ENCODE peak calls at places on chromosomes 3 and 15, in five cellular contexts. M is K562, L is HepG2, P is GM12878, N is upper lobe of left lung. F is an unnamed sample.

GRCh38 chr3:150158974-150159625 is 188.4 kb upstream of the PFN2 start:
- ATAC-seq in L (no peak), P (no peak), M (no peak), N (no peak), F (no peak)

GRCh38 chr15:98311566-98312188 is 336.7 kb upstream of the IGF1R start:
- ATAC-seq in M (peak), P (peak), N (peak), L (peak), F (peak)

GRCh38 chr15:41568350-41569017 is 9.5 kb downstream of the TYRO3 start:
- ATAC-seq in L (peak), M (peak), N (no peak), P (no peak), F (no peak)

GRCh38 chr3:155676252-155676981 is 68.5 kb downstream of the PLCH1 start:
- ATAC-seq in N (peak), L (peak), P (no peak), M (no peak), F (no peak)

GRCh38 chr3:33980252-33980651 is 181.8 kb downstream of the PDCD6IP start:
- ATAC-seq in N (peak), M (peak), P (peak), L (peak), F (peak)

GRCh38 chr15:63372018-63372705 is 9.5 kb downstream of the CA12 start:
- ATAC-seq in L (no peak), N (peak), P (no peak), M (peak), F (peak)

GRCh38 chr3:179028408-179028807 is 43.2 kb downstream of the ZMAT3 start:
- ATAC-seq in L (no peak), P (no peak), M (peak), N (no peak), F (no peak)

GRCh38 chr15:85600001-85600400 is 194.7 kb downstream of the KLHL25 start:
- ATAC-seq in L (no peak), M (no peak), P (no peak), N (peak), F (no peak)

GRCh38 chr3:188975612-188976314 is 196.0 kb upstream of the TPRG1 start:
- ATAC-seq in M (no peak), L (no peak), P (no peak), N (no peak), F (no peak)

GRCh38 chr3:142983318-142983717 is 18.1 kb upstream of the U2SURP start:
- ATAC-seq in P (no peak), M (no peak), N (no peak), L (peak), F (no peak)

GRCh38 chr3:67635257-67635656 is 19.2 kb downstream of the SUCLG2 start:
- ATAC-seq in P (no peak), N (no peak), L (no peak), M (no peak), F (no peak)

GRCh38 chr3:32451049-32451659 is 51.5 kb downstream of the CMTM6 start:
- ATAC-seq in L (no peak), P (no peak), M (no peak), N (no peak), F (no peak)

GRCh38 chr3:191792580-191792979 is 331.6 kb downstream of the PYDC2 start:
- ATAC-seq in M (no peak), L (no peak), N (no peak), P (no peak), F (no peak)

GRCh38 chr15:73380661-73381060 is 11.9 kb upstream of the HCN4 start:
- ATAC-seq in L (no peak), N (no peak), M (no peak), P (no peak), F (no peak)

GRCh38 chr15:62782896-62783295 is 259.7 kb upstream of the TPM1 start:
- ATAC-seq in M (no peak), N (no peak), L (no peak), P (no peak), F (no peak)

GRCh38 chr3:19885468-19885867 is 48.5 kb downstream of the EFHB start:
- ATAC-seq in P (peak), M (peak), N (peak), L (peak), F (no peak)

GRCh38 chr3:181289306-181289705 is 299.8 kb upstream of the DNAJC19 start:
- ATAC-seq in L (no peak), N (no peak), M (no peak), P (no peak), F (no peak)
- TF ChIP-seq POLR2AphosphoS5 in L (no peak), N (no peak), M (no peak), P (no peak), F (no peak)

GRCh38 chr3:118793176-118793575 is 241.5 kb downstream of the IGSF11 start:
- ATAC-seq in P (peak), L (no peak), N (no peak), M (no peak), F (no peak)

DNA sequence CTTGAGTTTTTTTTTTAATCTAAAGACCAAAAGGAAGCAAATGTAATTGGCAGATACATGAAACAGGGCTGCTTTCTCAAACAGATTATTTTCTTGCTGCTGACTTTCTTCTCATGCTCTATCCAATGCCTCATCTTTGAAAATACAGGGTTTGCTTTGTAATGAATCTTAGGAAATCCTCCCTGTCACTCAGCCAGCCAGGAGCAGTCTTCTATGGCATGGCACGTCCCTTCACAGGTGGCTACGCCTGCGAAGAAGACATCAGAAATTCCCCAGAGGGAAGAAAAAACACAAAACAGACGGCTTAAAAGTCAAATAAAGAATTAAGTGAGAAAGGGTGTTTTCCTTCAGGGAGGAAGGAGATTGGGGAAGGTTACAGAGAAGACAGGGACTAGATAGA is 242.5 kb downstream of the IGSF11 start:
- ATAC-seq in N (no peak), P (peak), L (no peak), M (no peak), F (no peak)
- TF ChIP-seq EP300 in N (no peak), P (no peak), L (no peak), M (no peak), F (no peak)

GRCh38 chr3:66444146-66444644 is 56.6 kb downstream of the LRIG1 start:
- ATAC-seq in L (no peak), N (no peak), M (no peak), P (no peak), F (no peak)
- TF ChIP-seq POLR2AphosphoS5 in L (no peak), N (no peak), M (no peak), P (no peak), F (no peak)

GRCh38 chr15:71278989-71279756 is 163.9 kb downstream of the THSD4 start:
- ATAC-seq in L (peak), P (no peak), M (no peak), N (peak), F (peak)
- TF ChIP-seq EP300 in L (no peak), P (no peak), M (no peak), N (no peak), F (no peak)

GRCh38 chr3:125300416-125300815 is 74.7 kb downstream of the ZNF148 start:
- ATAC-seq in L (no peak), M (no peak), P (no peak), N (no peak), F (no peak)
- TF ChIP-seq POLR2AphosphoS5 in L (no peak), M (no peak), P (no peak), N (no peak), F (no peak)

DNA sequence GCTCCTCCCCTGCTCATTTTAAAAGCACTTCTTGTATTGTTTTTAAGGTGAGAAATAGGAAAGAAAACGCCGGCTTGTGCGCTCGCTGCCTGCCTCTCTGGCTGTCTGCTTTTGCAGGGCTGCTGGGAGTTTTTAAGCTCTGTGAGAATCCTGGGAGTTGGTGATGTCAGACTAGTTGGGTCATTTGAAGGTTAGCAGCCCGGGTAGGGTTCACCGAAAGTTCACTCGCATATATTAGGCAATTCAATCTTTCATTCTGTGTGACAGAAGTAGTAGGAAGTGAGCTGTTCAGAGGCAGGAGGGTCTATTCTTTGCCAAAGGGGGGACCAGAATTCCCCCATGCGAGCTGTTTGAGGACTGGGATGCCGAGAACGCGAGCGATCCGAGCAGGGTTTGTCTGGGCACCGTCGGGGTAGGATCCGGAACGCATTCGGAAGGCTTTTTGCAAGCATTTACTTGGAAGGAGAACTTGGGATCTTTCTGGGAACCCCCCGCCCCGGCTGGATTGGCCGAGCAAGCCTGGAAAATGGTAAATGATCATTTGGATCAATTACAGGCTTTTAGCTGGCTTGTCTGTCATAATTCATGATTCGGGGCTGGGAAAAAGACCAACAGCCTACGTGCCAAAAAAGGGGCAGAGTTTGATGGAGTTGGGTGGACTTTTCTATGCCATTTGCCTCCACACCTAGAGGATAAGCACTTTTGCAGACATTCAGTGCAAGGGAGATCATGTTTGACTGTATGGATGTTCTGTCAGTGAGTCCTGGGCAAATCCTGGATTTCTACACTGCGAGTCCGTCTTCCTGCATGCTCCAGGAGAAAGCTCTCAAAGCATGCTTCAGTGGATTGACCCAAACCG is at the start of gene RARB:
- ATAC-seq in M (peak), N (peak), L (peak), P (no peak), F (peak)
- TF ChIP-seq EP300 in M (no peak), N (no peak), L (no peak), P (no peak), F (no peak)

GRCh38 chr15:78049691-78050440 is 27.6 kb downstream of the TBC1D2B start:
- ATAC-seq in M (no peak), L (no peak), N (peak), P (peak), F (peak)
- TF ChIP-seq POLR2AphosphoS5 in M (no peak), L (no peak), N (no peak), P (peak), F (peak)

GRCh38 chr3:72887723-72888545 is at the start of gene GXYLT2:
- ATAC-seq in L (peak), M (peak), P (peak), N (peak), F (peak)
- TF ChIP-seq EP300 in L (no peak), M (no peak), P (no peak), N (no peak), F (no peak)

GRCh38 chr3:46693038-46693896 is at the start of gene ALS2CL:
- ATAC-seq in M (peak), P (peak), N (peak), L (no peak), F (peak)
- TF ChIP-seq POLR2AphosphoS5 in M (no peak), P (no peak), N (peak), L (no peak), F (no peak)

GRCh38 chr15:52738311-52738710 is 51.8 kb downstream of the ONECUT1 start:
- ATAC-seq in L (no peak), P (no peak), N (no peak), M (no peak), F (no peak)
- TF ChIP-seq EP300 in L (no peak), P (no peak), N (no peak), M (no peak), F (no peak)